ENCODE peak calls at places on chromosome 3, in nine cellular contexts. P, U, K, O, N, G, T, M and Y are unnamed samples.
A peak's percentile ranks its signal among the peaks of the same experiment; 100 is the strongest.

GRCh38 chr3:60588806-60589205 is 662.4 kb downstream of the FHIT start:
- DNase-seq in P (no peak), U (no peak), K (no peak), O (peak; percentile 38), N (no peak), G (no peak), T (no peak), M (no peak), Y (no peak)

GRCh38 chr3:158731938-158732855 is at the start of gene RARRES1:
- DNase-seq in P (no peak), U (peak; percentile 34), K (peak; percentile 60), O (peak; percentile 56), N (no peak), G (peak; percentile 88), T (peak; percentile 71), M (peak; percentile 51), Y (peak; percentile 33)

GRCh38 chr3:129624347-129625070 is 18.0 kb upstream of the PLXND1 start:
- DNase-seq in P (no peak), U (no peak), K (no peak), O (no peak), N (no peak), G (no peak), T (no peak), M (no peak), Y (no peak)

GRCh38 chr3:195868866-195869412 is 39.4 kb downstream of the TNK2 start:
- DNase-seq in P (no peak), U (no peak), K (no peak), O (no peak), N (no peak), G (no peak), T (no peak), M (no peak), Y (no peak)

GRCh38 chr3:42665050-42665878 is 11.8 kb downstream of the ZBTB47 start:
- DNase-seq in P (no peak), U (no peak), K (no peak), O (no peak), N (no peak), G (no peak), T (no peak), M (peak; percentile 7), Y (no peak)

GRCh38 chr3:27712136-27713065 is 9.7 kb downstream of the EOMES start:
- DNase-seq in P (peak; percentile 94), U (peak; percentile 74), K (peak; percentile 85), O (peak; percentile 63), N (peak; percentile 54), G (peak; percentile 89), T (peak; percentile 81), M (peak; percentile 84), Y (peak; percentile 65)

GRCh38 chr3:33006081-33006480 is 54.6 kb downstream of the CCR4 start:
- DNase-seq in P (no peak), U (no peak), K (peak; percentile 66), O (no peak), N (no peak), G (no peak), T (no peak), M (no peak), Y (no peak)

GRCh38 chr3:119497824-119498187 is 541 bp upstream of the TIMMDC1 start:
- DNase-seq in P (no peak), U (peak; percentile 10), K (peak; percentile 16), O (peak; percentile 32), N (no peak), G (peak; percentile 50), T (peak; percentile 26), M (no peak), Y (no peak)

GRCh38 chr3:71972031-71972430 is 187.1 kb upstream of the PROK2 start:
- DNase-seq in P (no peak), U (peak; percentile 77), K (no peak), O (no peak), N (peak; percentile 34), G (no peak), T (no peak), M (no peak), Y (no peak)

GRCh38 chr3:53850895-53851294 is 4.5 kb downstream of the IL17RB start:
- DNase-seq in P (no peak), U (peak; percentile 15), K (no peak), O (no peak), N (peak; percentile 2), G (peak; percentile 50), T (peak; percentile 70), M (no peak), Y (no peak)

GRCh38 chr3:15262021-15262420 is 56.0 kb downstream of the CAPN7 start:
- DNase-seq in P (no peak), U (no peak), K (no peak), O (no peak), N (no peak), G (no peak), T (no peak), M (no peak), Y (no peak)

GRCh38 chr3:165502707-165503106 is 306.5 kb upstream of the SLITRK3 start:
- DNase-seq in P (no peak), U (no peak), K (no peak), O (no peak), N (no peak), G (no peak), T (no peak), M (no peak), Y (no peak)

GRCh38 chr3:121431717-121432517 is 113.9 kb downstream of the POLQ start:
- DNase-seq in P (no peak), U (peak; percentile 38), K (peak; percentile 53), O (no peak), N (peak; percentile 8), G (peak; percentile 56), T (peak; percentile 82), M (peak; percentile 28), Y (peak; percentile 4)

GRCh38 chr3:46082849-46083248 is 55.6 kb upstream of the XCR1 start:
- DNase-seq in P (peak; percentile 70), U (no peak), K (no peak), O (peak; percentile 39), N (no peak), G (no peak), T (no peak), M (no peak), Y (no peak)

GRCh38 chr3:21109056-21109455 is 642.0 kb downstream of the ZNF385D start:
- DNase-seq in P (no peak), U (no peak), K (no peak), O (no peak), N (no peak), G (no peak), T (no peak), M (no peak), Y (no peak)

GRCh38 chr3:134311265-134311664 is 60.6 kb upstream of the RYK start:
- DNase-seq in P (no peak), U (peak; percentile 65), K (no peak), O (no peak), N (no peak), G (no peak), T (no peak), M (no peak), Y (no peak)

GRCh38 chr3:136249091-136249490 is 1.0 kb upstream of the PCCB start:
- DNase-seq in P (no peak), U (no peak), K (no peak), O (peak; percentile 46), N (no peak), G (no peak), T (peak; percentile 10), M (no peak), Y (no peak)

GRCh38 chr3:197734667-197735318 is 1.9 kb downstream of the RUBCN start:
- DNase-seq in P (no peak), U (no peak), K (no peak), O (no peak), N (no peak), G (no peak), T (no peak), M (no peak), Y (peak; percentile 44)

GRCh38 chr3:136698361-136698760 is 53.8 kb downstream of the STAG1 start:
- DNase-seq in P (no peak), U (no peak), K (no peak), O (no peak), N (no peak), G (no peak), T (no peak), M (no peak), Y (no peak)

GRCh38 chr3:7999363-7999762 is 502.3 kb upstream of the LMCD1 start:
- DNase-seq in P (no peak), U (no peak), K (no peak), O (no peak), N (no peak), G (no peak), T (no peak), M (no peak), Y (no peak)

GRCh38 chr3:50714953-50715352 is 40.2 kb downstream of the DOCK3 start:
- DNase-seq in P (no peak), U (no peak), K (no peak), O (no peak), N (no peak), G (peak; percentile 50), T (peak; percentile 40), M (no peak), Y (no peak)

GRCh38 chr3:62109534-62109933 is 263.8 kb downstream of the FEZF2 start:
- DNase-seq in P (no peak), U (peak; percentile 97), K (no peak), O (peak; percentile 14), N (peak; percentile 90), G (peak; percentile 61), T (no peak), M (no peak), Y (no peak)

GRCh38 chr3:152707314-152707713 is 127.6 kb upstream of the P2RY1 start:
- DNase-seq in P (no peak), U (no peak), K (no peak), O (no peak), N (no peak), G (no peak), T (no peak), M (no peak), Y (no peak)

GRCh38 chr3:14082108-14082657 is 42.5 kb downstream of the CHCHD4 start:
- DNase-seq in P (no peak), U (no peak), K (peak; percentile 45), O (no peak), N (no peak), G (no peak), T (no peak), M (peak; percentile 28), Y (no peak)

GRCh38 chr3:106007512-106007911 is 138.7 kb upstream of the CBLB start:
- DNase-seq in P (no peak), U (no peak), K (peak; percentile 19), O (no peak), N (no peak), G (no peak), T (no peak), M (no peak), Y (no peak)

GRCh38 chr3:39096775-39097174 is 10.7 kb downstream of the GORASP1 start:
- DNase-seq in P (peak; percentile 87), U (no peak), K (no peak), O (no peak), N (no peak), G (no peak), T (peak; percentile 54), M (no peak), Y (no peak)

GRCh38 chr3:109900774-109901173 is 563.4 kb upstream of the DPPA4 start:
- DNase-seq in P (no peak), U (no peak), K (no peak), O (peak; percentile 11), N (no peak), G (peak; percentile 12), T (no peak), M (no peak), Y (no peak)

GRCh38 chr3:7962244-7962643 is 539.4 kb upstream of the LMCD1 start:
- DNase-seq in P (no peak), U (no peak), K (no peak), O (no peak), N (no peak), G (no peak), T (no peak), M (no peak), Y (no peak)

GRCh38 chr3:194300392-194300758 is 50.8 kb downstream of the CPN2 start:
- DNase-seq in P (no peak), U (peak; percentile 52), K (no peak), O (no peak), N (no peak), G (peak; percentile 80), T (peak; percentile 21), M (no peak), Y (no peak)

GRCh38 chr3:42685363-42685881 is at the start of gene KLHL40:
- DNase-seq in P (no peak), U (no peak), K (no peak), O (no peak), N (no peak), G (no peak), T (no peak), M (no peak), Y (no peak)